ENCODE peak calls at places on chromosomes 12 and 14, in eight cellular contexts. W is AG10803, C is fibroblast of mammary gland, U is sigmoid colon, Z is astrocyte of the cerebellum, Q is psoas muscle, N is OCI-LY7, H is pancreas. G is an unnamed sample.

GRCh38 chr14:92456215-92457017 is 57.2 kb upstream of the RIN3 start:
- DNase-seq in C (peak), N (peak), W (peak), Q (peak), H (no peak), Z (peak), U (peak), G (peak)

GRCh38 chr12:119338593-119339363 is 4.2 kb downstream of the CCDC60 start:
- DNase-seq in U (no peak), N (no peak), W (no peak), Z (no peak), C (no peak), Q (no peak), H (no peak), G (no peak)

GRCh38 chr14:89845346-89845745 is 109.2 kb downstream of the EFCAB11 start:
- DNase-seq in H (no peak), U (no peak), C (peak), W (peak), N (no peak), Z (peak), Q (no peak), G (peak)

GRCh38 chr12:63308701-63309100 is 157.7 kb upstream of the AVPR1A start:
- DNase-seq in U (no peak), N (no peak), C (peak), W (no peak), Z (no peak), H (no peak), Q (no peak), G (no peak)

GRCh38 chr14:96756745-96757144 is 40.4 kb upstream of the VRK1 start:
- DNase-seq in U (peak), W (no peak), Q (no peak), Z (no peak), C (no peak), H (no peak), N (no peak), G (no peak)

GRCh38 chr12:6950944-6951540 is at the start of gene PTPN6:
- DNase-seq in N (peak), W (no peak), H (no peak), Q (peak), U (peak), Z (no peak), C (no peak), G (no peak)

GRCh38 chr12:12356467-12356885 is 402 bp upstream of the BORCS5 start:
- DNase-seq in Q (no peak), N (no peak), H (no peak), C (no peak), W (no peak), Z (no peak), U (no peak), G (no peak)

GRCh38 chr14:69921052-69921451 is 41.8 kb downstream of the SMOC1 start:
- DNase-seq in H (no peak), N (no peak), U (no peak), C (peak), W (peak), Q (no peak), Z (peak), G (peak)

GRCh38 chr14:23376477-23377200 is at the start of gene CMTM5:
- DNase-seq in Q (no peak), U (peak), W (no peak), C (no peak), N (no peak), H (no peak), Z (no peak), G (no peak)

GRCh38 chr12:67161322-67161918 is 107.7 kb upstream of the CAND1 start:
- DNase-seq in Q (no peak), H (peak), N (peak), Z (no peak), C (peak), W (peak), U (no peak), G (peak)

GRCh38 chr14:93537962-93538361 is 107.2 kb downstream of the UNC79 start:
- DNase-seq in H (no peak), N (no peak), Q (no peak), Z (no peak), C (no peak), U (no peak), W (no peak), G (no peak)

GRCh38 chr14:74563233-74563585 is 48.8 kb downstream of the LTBP2 start:
- DNase-seq in U (no peak), C (peak), W (no peak), Z (peak), N (no peak), Q (peak), H (no peak), G (peak)

GRCh38 chr12:47855502-47855901 is 35.8 kb upstream of the HDAC7 start:
- DNase-seq in N (no peak), Q (no peak), H (no peak), Z (no peak), C (no peak), U (no peak), W (no peak), G (no peak)

GRCh38 chr12:62598846-62599245 is 132.2 kb downstream of the MON2 start:
- DNase-seq in Z (no peak), Q (no peak), W (no peak), C (no peak), N (no peak), U (no peak), H (no peak), G (no peak)

GRCh38 chr14:64324461-64325255 is 30.5 kb upstream of the ESR2 start:
- DNase-seq in C (peak), W (peak), Z (peak), N (no peak), U (no peak), Q (no peak), H (no peak), G (peak)

GRCh38 chr14:64329149-64329548 is 35.0 kb upstream of the ESR2 start:
- DNase-seq in C (no peak), H (no peak), Q (no peak), W (no peak), N (no peak), U (no peak), Z (no peak), G (no peak)
- H3K4me3 ChIP-seq in C (no peak), H (no peak), Q (no peak), W (no peak), N (no peak), U (no peak), Z (no peak), G (no peak)

DNA sequence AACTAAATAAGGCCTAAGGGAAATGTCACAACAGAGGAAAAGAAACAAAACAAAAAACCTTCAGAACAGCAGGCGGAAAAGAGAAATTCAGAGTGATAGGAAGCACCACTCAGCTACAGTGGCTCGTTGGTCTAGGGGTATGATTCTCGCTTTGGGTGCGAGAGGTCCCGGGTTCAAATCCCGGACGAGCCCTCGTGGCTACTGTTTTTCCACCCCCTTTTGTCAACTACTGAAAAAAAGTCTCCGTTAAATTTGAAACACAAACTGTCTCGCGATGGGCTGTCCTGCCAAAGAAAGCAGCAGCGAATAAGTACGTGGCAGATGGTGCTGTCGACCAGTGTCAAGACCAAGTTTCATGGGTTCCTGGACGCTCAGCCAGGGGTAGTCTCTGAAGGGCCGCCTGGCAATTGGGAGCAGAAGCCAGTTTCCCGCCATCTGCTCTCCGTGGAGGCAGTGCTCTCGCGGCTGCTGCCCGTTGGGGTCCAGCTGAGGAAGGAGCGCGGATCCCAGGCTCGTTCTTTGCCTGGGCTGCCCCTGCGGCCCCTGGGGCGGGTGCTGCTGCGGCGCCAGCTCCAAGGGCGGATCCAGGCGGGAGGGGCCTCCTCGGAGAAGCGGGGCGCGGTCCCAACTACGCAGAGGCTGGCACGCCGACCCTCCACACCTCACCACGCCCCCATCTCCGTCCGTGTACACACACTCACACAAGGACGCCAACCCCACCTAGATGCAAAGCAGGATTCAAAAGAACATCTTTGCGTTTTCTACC is at the start of gene RNASE4:
- DNase-seq in U (peak), C (peak), H (peak), W (peak), N (peak), Z (peak), Q (peak), G (peak)
- TF ChIP-seq CTCF in U (no peak), C (no peak), H (no peak), W (no peak), N (no peak), Z (no peak), Q (no peak), G (no peak)

GRCh38 chr14:104923596-104924420 is 871 bp upstream of the PLD4 start:
- DNase-seq in Z (no peak), Q (no peak), C (no peak), H (no peak), N (no peak), W (no peak), U (no peak), G (no peak)
- H3K4me3 ChIP-seq in Z (no peak), Q (no peak), C (no peak), H (no peak), N (no peak), W (no peak), U (no peak), G (no peak)

DNA sequence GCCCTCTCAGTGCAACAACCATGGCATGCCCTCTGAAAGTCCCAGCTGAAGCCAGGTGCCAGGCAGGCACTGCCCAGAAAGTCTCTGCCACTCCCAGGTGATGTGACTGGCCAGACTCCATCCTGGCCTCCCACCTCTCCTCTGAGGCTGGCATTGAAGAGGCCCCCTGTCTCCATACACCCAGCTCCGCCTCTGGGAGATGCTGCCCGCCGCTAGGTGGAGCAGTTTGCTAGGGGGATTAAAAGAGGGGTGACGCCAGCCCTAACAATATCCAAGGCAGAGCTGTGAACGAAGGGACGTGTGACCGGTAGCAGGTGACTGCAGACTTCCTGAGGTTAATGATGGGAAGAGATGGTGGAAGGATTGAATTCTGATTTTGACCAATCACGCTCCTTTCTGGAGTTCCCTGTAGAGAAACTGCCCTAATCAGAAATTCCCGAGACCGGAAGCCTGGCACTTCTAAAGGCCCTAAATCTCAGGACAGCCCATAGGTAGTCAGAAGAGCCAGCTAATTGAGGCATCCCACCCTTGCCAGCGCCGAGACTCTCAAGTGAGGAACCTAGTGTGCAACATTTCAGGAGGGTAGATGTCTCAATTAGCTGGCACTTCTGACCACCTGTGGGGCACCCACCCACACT is 8.3 kb upstream of the PLEK2 start:
- DNase-seq in N (peak), Q (peak), W (no peak), H (no peak), C (no peak), U (peak), Z (no peak), G (no peak)
- TF ChIP-seq CTCF in N (peak), Q (peak), W (peak), H (peak), C (peak), U (peak), Z (peak), G (peak)

GRCh38 chr14:60093606-60094005 is 1.9 kb downstream of the PCNX4 start:
- DNase-seq in N (no peak), C (peak), H (no peak), U (no peak), W (no peak), Q (no peak), Z (no peak), G (peak)
- H3K4me3 ChIP-seq in N (peak), C (peak), H (no peak), U (no peak), W (peak), Q (peak), Z (peak), G (peak)

DNA sequence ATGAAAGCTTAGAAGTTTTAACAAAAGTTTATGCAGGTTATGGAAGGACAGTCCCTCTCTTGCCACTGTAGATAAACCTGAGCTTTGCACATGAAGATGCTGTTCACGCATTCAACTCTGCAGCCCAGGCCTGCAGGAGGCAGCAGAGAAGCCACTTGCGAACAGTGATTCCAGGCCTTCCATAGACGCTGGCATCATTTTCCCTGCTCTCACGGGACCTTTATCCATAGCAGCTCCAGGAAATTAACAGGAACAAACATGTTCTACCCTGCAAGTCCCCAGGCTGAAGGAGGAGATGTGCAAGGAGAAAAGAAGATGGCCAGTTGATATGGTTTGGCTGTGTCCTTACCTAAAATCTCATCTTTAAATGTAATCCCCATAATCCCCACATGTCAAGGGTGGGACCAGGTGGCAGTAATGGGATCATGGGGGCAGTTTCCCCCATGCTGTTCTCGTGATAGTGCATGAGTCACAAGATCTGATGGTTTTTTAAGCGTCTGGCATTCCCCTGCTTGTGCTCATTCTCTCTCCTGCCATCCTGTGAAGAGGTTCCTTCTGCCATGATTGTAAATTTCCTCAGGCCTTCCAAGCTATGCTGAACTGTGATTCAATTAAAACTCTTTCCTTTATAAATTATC is 2.0 kb downstream of the ERP27 start:
- DNase-seq in U (no peak), Q (no peak), Z (no peak), C (peak), H (peak), N (no peak), W (no peak), G (no peak)
- TF ChIP-seq CTCF in U (no peak), Q (no peak), Z (peak), C (peak), H (peak), N (peak), W (no peak), G (no peak)

G was measured in fibroblast of the aortic adventitia.